ENCODE peak calls at places on chromosomes 6 and 20, in four cellular contexts. V is choroid plexus epithelial cell; A is CD8-positive, alpha-beta T cell; D is sigmoid colon. N is an unnamed sample.

GRCh38 chr6:163459007-163459406 is 44.5 kb downstream of the QKI start:
- DNase-seq in V (no peak), A (no peak), D (no peak), N (no peak)

GRCh38 chr6:27168586-27169443 is 78.7 kb upstream of the PRSS16 start:
- DNase-seq in V (peak; percentile 89), A (no peak), D (no peak), N (no peak)

GRCh38 chr20:539848-540247 is 3.7 kb downstream of the CSNK2A1 start:
- DNase-seq in V (peak; percentile 72), A (no peak), D (no peak), N (no peak)

GRCh38 chr6:135909737-135910387 is 58.4 kb downstream of the PDE7B start:
- DNase-seq in V (peak; percentile 79), A (peak; percentile 71), D (no peak), N (peak; percentile 70)

GRCh38 chr6:25961619-25962367 is 809 bp upstream of the TRIM38 start:
- DNase-seq in V (no peak), A (peak; percentile 50), D (no peak), N (peak; percentile 30)

GRCh38 chr20:48763183-48764030 is 64.4 kb downstream of the PREX1 start:
- DNase-seq in V (no peak), A (no peak), D (no peak), N (no peak)

GRCh38 chr6:161171207-161171606 is 102.7 kb downstream of the AGPAT4 start:
- DNase-seq in V (no peak), A (no peak), D (no peak), N (no peak)

GRCh38 chr20:38331814-38332213 is 14.5 kb upstream of the LBP start:
- DNase-seq in V (no peak), A (no peak), D (no peak), N (no peak)

GRCh38 chr6:85360794-85361642 is 88.9 kb upstream of the NT5E start:
- DNase-seq in V (peak; percentile 96), A (no peak), D (no peak), N (no peak)

GRCh38 chr6:11532097-11532496 is 5.5 kb upstream of the TMEM170B start:
- DNase-seq in V (no peak), A (no peak), D (peak; percentile 68), N (no peak)

GRCh38 chr6:151242420-151242841 is 2.7 kb downstream of the AKAP12 start:
- DNase-seq in V (peak; percentile 39), A (no peak), D (peak; percentile 75), N (no peak)

GRCh38 chr6:21263531-21264287 is 329.8 kb upstream of the SOX4 start:
- DNase-seq in V (peak; percentile 59), A (no peak), D (no peak), N (peak; percentile 61)

GRCh38 chr6:6588064-6588923 is at the start of gene LY86:
- DNase-seq in V (no peak), A (peak; percentile 66), D (no peak), N (peak; percentile 59)

GRCh38 chr6:21666788-21667681 is 73.5 kb downstream of the SOX4 start:
- DNase-seq in V (no peak), A (no peak), D (no peak), N (peak; percentile 9)

GRCh38 chr20:57768519-57768918 is 58.7 kb upstream of the PMEPA1 start:
- DNase-seq in V (no peak), A (no peak), D (peak; percentile 3), N (no peak)

GRCh38 chr6:71199796-71200195 is 88.8 kb upstream of the OGFRL1 start:
- DNase-seq in V (no peak), A (no peak), D (no peak), N (no peak)

GRCh38 chr20:52470561-52470960 is 279.0 kb upstream of the ZFP64 start:
- DNase-seq in V (no peak), A (no peak), D (no peak), N (no peak)

GRCh38 chr20:32537657-32538525 is 47.2 kb downstream of the NOL4L start:
- DNase-seq in V (no peak), A (peak; percentile 61), D (no peak), N (no peak)

GRCh38 chr6:9140861-9141534 is 705.7 kb upstream of the SLC35B3 start:
- DNase-seq in V (peak; percentile 9), A (no peak), D (no peak), N (no peak)

GRCh38 chr6:33320315-33321181 is 3.0 kb upstream of the ZBTB22 start:
- DNase-seq in V (peak; percentile 84), A (no peak), D (peak; percentile 82), N (no peak)

GRCh38 chr20:58832442-58832841 is 18.3 kb downstream of the GNAS-AS1 start:
- DNase-seq in V (peak; percentile 38), A (no peak), D (no peak), N (no peak)

GRCh38 chr6:85113934-85114582 is 335.8 kb upstream of the NT5E start:
- DNase-seq in V (peak; percentile 19), A (no peak), D (peak; percentile 67), N (no peak)

GRCh38 chr6:93351222-93351621 is 68.1 kb downstream of the EPHA7 start:
- DNase-seq in V (no peak), A (no peak), D (no peak), N (no peak)

GRCh38 chr6:33797635-33798342 is 6.0 kb downstream of the MLN start:
- DNase-seq in V (no peak), A (no peak), D (no peak), N (no peak)

GRCh38 chr6:19562468-19562867 is 274.7 kb upstream of the ID4 start:
- DNase-seq in V (no peak), A (no peak), D (no peak), N (no peak)

GRCh38 chr6:9155836-9156235 is 720.5 kb upstream of the SLC35B3 start:
- DNase-seq in V (no peak), A (no peak), D (no peak), N (no peak)

GRCh38 chr6:148550569-148550968 is 196.3 kb upstream of the UST start:
- DNase-seq in V (peak; percentile 85), A (no peak), D (no peak), N (no peak)

GRCh38 chr20:18907353-18907752 is 93.8 kb downstream of the SCP2D1 start:
- DNase-seq in V (no peak), A (no peak), D (no peak), N (no peak)

GRCh38 chr6:106098383-106099234 is 12.5 kb downstream of the PRDM1 start:
- DNase-seq in V (peak; percentile 78), A (peak; percentile 70), D (no peak), N (peak; percentile 52)

GRCh38 chr20:50868509-50869495 is 62.4 kb downstream of the ADNP start:
- DNase-seq in V (peak; percentile 52), A (no peak), D (no peak), N (no peak)

GRCh38 chr6:1347187-1347560 is 35.3 kb downstream of the FOXQ1 start:
- DNase-seq in V (no peak), A (no peak), D (no peak), N (no peak)

GRCh38 chr6:110357696-110358535 is at the start of gene METTL24:
- DNase-seq in V (no peak), A (peak; percentile 62), D (no peak), N (peak; percentile 39)

GRCh38 chr6:33981421-33981820 is 164.5 kb downstream of the GRM4 start:
- DNase-seq in V (no peak), A (no peak), D (no peak), N (no peak)

GRCh38 chr6:2792330-2792729 is 27.1 kb downstream of the WRNIP1 start:
- DNase-seq in V (peak; percentile 72), A (no peak), D (no peak), N (no peak)

GRCh38 chr20:1322511-1323245 is 6.3 kb downstream of the SDCBP2 start:
- DNase-seq in V (peak; percentile 95), A (no peak), D (peak; percentile 72), N (no peak)

GRCh38 chr6:156807028-156807427 is 29.9 kb downstream of the ARID1B start:
- DNase-seq in V (no peak), A (no peak), D (no peak), N (no peak)

GRCh38 chr20:38308447-38308846 is 4.5 kb downstream of the BPI start:
- DNase-seq in V (no peak), A (no peak), D (no peak), N (no peak)

GRCh38 chr20:41426361-41426900 is 59.8 kb upstream of the EMILIN3 start:
- DNase-seq in V (no peak), A (no peak), D (no peak), N (no peak)

DNA sequence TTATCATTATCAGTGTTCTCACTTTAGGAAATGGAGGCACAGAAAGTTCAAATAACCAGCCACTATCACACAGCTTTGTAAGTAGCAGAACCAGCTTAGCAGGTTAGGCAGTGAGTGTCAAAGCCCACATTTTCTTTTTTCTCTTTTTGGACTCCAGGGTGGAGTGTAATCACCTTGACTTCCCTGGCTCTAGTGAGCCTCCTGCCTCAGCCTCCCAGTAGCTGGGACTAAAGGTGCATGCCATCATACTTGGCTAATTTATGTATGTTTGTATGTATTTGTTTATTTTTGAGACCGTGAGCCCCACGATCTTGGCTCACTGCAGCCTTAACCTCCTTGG is 7.8 kb upstream of the NCOA3 start:
- DNase-seq in V (no peak), A (no peak), D (no peak), N (no peak)
- TF ChIP-seq CTCF in V (no peak), A (no peak), D (no peak), N (no peak)

DNA sequence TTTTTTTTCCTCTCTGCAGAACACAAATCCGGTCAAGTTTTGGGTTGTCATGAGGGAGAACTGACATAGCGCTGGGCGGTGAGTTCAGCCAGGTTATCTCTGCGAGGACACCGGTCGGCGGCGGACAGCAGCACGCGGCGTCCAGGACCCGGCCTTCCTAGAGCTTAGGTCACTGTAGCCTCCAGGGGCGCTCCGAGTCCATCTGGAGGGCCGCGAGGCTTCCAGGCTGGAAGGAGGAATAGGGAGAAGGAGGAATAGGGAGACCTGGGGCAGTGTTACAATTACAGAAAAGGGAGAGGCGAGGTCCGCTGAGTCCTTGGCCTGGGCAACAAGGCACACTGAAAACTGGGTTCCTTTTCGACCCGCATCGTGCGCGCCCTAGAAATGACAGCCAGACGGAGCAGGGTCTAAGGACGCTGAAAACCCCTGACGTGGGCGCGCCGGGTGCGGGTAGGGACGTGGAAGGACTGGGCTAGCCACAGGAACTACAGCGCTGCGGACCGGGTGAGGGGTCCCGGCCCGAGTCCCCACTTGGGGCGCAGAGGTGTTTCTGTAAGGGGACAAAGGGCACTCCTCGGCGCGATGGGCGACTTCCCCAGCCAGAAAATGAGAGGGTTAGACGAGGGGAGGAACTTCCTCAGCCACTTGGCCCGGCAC is 536 bp upstream of the FNDC1 start:
- DNase-seq in V (no peak), A (no peak), D (peak; percentile 85), N (no peak)
- TF ChIP-seq CTCF in V (peak; percentile 32), A (no peak), D (no peak), N (no peak)

GRCh38 chr6:144151010-144151727 is 852 bp downstream of the STX11 start:
- DNase-seq in V (peak; percentile 21), A (peak; percentile 72), D (no peak), N (peak; percentile 74)
- TF ChIP-seq CTCF in V (no peak), A (peak; percentile 32), D (no peak), N (no peak)

DNA sequence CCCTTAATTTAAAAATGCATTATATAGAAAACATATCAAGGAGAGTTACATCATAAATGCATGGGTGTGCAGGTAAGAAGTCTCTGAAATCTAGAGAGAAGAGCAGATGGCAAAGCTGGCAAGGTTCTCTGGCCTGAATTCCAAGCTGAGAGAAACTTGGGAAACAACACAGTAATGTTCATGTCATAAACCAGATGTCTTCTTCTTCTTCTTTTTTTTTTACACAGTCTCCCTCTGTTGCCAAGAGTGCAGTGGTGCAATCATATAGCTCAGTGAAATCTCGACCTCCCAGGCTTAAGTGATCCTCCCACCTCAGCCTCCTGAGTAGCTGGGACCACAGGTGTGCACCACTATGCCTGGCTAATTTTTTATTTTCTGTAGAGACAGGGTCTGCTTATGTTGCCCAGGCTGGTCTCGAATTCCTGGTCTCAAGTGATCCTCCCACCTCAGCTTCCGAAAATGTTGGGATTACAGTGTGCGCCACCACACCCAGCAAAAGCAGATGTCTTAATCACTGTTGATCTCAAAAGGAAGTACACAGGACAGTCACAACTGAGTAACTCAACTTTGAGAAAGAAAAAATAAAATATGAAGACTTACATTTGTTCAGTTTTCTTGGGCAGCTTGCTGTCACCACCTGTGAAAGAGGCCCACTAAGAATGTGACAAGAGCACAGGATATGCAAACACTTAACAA is 77.3 kb downstream of the DNAAF9 start:
- DNase-seq in V (peak; percentile 67), A (no peak), D (no peak), N (no peak)
- TF ChIP-seq CTCF in V (peak; percentile 33), A (no peak), D (no peak), N (no peak)